ENCODE peak calls at places on chromosomes 11 and 22, in nine cellular contexts. F, W, G, I, P, R, O, C and Z are unnamed samples.

GRCh38 chr11:102186836-102187235 is 76.6 kb downstream of the YAP1 start:
- DNase-seq in W (no peak), F (no peak), R (no peak), G (no peak), O (no peak), C (no peak), P (no peak), I (no peak), Z (no peak)

GRCh38 chr11:17921620-17922473 is 91.0 kb downstream of the SERGEF start:
- DNase-seq in P (no peak), I (no peak), R (no peak), C (no peak), O (no peak), F (peak; percentile 5), W (no peak), G (peak; percentile 36), Z (peak; percentile 23)

GRCh38 chr22:36144886-36145541 is 15.5 kb downstream of the APOL3 start:
- DNase-seq in O (no peak), R (peak; percentile 81), P (peak; percentile 70), C (no peak), W (no peak), G (peak; percentile 69), I (no peak), F (peak; percentile 67), Z (peak; percentile 65)

GRCh38 chr22:20296598-20296997 is 23.3 kb downstream of the DGCR6L start:
- DNase-seq in W (no peak), P (no peak), F (no peak), C (no peak), O (no peak), R (no peak), G (peak; percentile 21), I (no peak), Z (no peak)

GRCh38 chr22:24975813-24976341 is 23.4 kb downstream of the KIAA1671 start:
- DNase-seq in O (no peak), G (no peak), C (no peak), I (peak; percentile 37), P (no peak), W (no peak), R (no peak), F (no peak), Z (peak; percentile 34)

GRCh38 chr22:48756146-48757111 is 1071.2 kb downstream of the BRD1 start:
- DNase-seq in W (no peak), F (no peak), G (no peak), O (no peak), I (peak; percentile 2), P (peak; percentile 14), C (no peak), R (peak; percentile 55), Z (no peak)

GRCh38 chr11:36131719-36132349 is 157.4 kb downstream of the COMMD9 start:
- DNase-seq in P (peak; percentile 30), R (no peak), F (peak; percentile 57), I (peak; percentile 55), O (no peak), G (peak; percentile 63), W (peak; percentile 39), C (no peak), Z (peak; percentile 25)

GRCh38 chr11:78567209-78567608 is 7.5 kb downstream of the NARS2 start:
- DNase-seq in G (peak; percentile 53), R (no peak), P (no peak), F (no peak), I (no peak), C (no peak), O (no peak), W (no peak), Z (no peak)

GRCh38 chr11:112632866-112633505 is 328.2 kb upstream of the NCAM1 start:
- DNase-seq in R (no peak), O (no peak), W (no peak), F (no peak), G (no peak), P (no peak), I (no peak), C (no peak), Z (no peak)

GRCh38 chr22:35544189-35544588 is 3.6 kb downstream of the RASD2 start:
- DNase-seq in R (no peak), W (no peak), C (no peak), O (no peak), G (no peak), I (no peak), F (no peak), P (no peak), Z (no peak)

GRCh38 chr11:1782831-1783724 is 19.4 kb upstream of the CTSD start:
- DNase-seq in P (no peak), C (peak; percentile 16), W (no peak), O (no peak), R (no peak), F (no peak), G (peak; percentile 52), I (no peak), Z (no peak)

GRCh38 chr11:133038850-133039249 is 493.5 kb downstream of the OPCML start:
- DNase-seq in F (no peak), R (no peak), C (no peak), W (no peak), P (no peak), I (no peak), O (no peak), G (no peak), Z (no peak)

GRCh38 chr11:10933455-10934292 is 75.8 kb upstream of the ZBED5 start:
- DNase-seq in O (peak; percentile 60), C (peak; percentile 82), I (peak; percentile 91), P (peak; percentile 90), G (peak; percentile 92), W (peak; percentile 81), F (peak; percentile 95), R (peak; percentile 93), Z (peak; percentile 95)

GRCh38 chr22:25484498-25484897 is 80.0 kb upstream of the GRK3 start:
- DNase-seq in G (no peak), W (no peak), C (no peak), P (no peak), O (no peak), R (no peak), I (no peak), F (no peak), Z (no peak)

GRCh38 chr11:17859552-17859951 is 125.0 kb downstream of the KCNC1 start:
- DNase-seq in R (no peak), P (no peak), C (no peak), W (no peak), F (no peak), I (no peak), O (no peak), G (no peak), Z (no peak)

GRCh38 chr11:70476669-70477068 is 78.3 kb downstream of the CTTN start:
- DNase-seq in I (no peak), O (no peak), F (no peak), R (no peak), P (no peak), C (no peak), W (no peak), G (peak; percentile 15), Z (no peak)

DNA sequence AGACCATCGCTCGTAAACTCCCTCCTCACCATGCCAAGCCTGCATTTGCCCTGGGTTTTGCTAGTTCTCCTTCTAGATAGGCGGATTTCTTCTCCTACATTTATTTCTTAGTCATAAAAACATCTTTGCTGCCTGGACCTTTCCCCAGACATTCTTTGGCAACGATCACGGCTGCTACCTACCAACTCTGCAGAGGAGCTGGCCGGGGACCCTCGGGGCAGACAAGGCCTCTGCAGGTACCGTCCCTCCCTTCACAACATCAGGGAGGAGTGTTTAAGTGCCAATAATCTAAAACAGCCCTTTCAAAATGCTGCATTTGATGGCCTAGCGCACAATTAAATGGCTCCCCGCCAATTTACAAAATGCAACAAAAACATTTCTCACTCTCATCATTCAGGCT is 34.4 kb downstream of the BRD1 start:
- DNase-seq in I (peak; percentile 30), W (no peak), G (no peak), P (no peak), C (no peak), R (no peak), O (no peak), F (no peak), Z (no peak)
- TF ChIP-seq POLR2A in I (no peak), W (no peak), G (no peak), P (no peak), C (no peak), R (no peak), O (no peak), F (no peak), Z (no peak)

GRCh38 chr11:6640036-6640984 is 15.3 kb downstream of the DCHS1 start:
- DNase-seq in W (no peak), C (no peak), R (no peak), O (no peak), G (no peak), I (no peak), F (no peak), P (no peak), Z (no peak)

GRCh38 chr11:6636480-6636879 is 17.3 kb upstream of the TPP1 start:
- DNase-seq in C (no peak), R (no peak), I (no peak), O (no peak), P (no peak), W (no peak), G (no peak), F (no peak), Z (no peak)

GRCh38 chr11:6638437-6638836 is 17.2 kb downstream of the DCHS1 start:
- DNase-seq in C (no peak), W (no peak), G (no peak), I (no peak), F (peak; percentile 48), P (no peak), O (no peak), R (no peak), Z (no peak)

GRCh38 chr11:6635082-6635932 is 16.1 kb upstream of the TPP1 start:
- DNase-seq in C (no peak), F (no peak), I (no peak), P (no peak), R (peak; percentile 82), O (no peak), W (no peak), G (peak; percentile 87), Z (peak; percentile 30)

DNA sequence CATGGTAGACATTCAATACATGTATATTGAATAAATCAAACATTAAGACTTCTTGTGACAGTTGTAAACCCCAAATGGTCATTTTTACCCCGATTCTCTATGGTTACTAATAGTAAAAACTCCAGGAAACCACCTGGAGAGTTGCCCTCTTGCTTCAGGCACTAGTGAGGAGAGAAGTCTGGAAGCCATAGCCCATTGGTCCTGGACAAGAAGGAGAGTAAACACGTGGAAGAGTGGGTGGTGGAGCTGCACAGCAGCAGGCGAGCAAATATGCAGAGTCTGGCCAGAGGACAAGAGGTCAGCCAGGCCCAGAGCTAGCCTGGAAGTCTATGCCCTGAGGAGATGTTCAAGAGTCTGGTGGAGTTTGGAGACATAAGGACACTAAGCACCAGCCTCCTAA is 17.7 kb downstream of the DCHS1 start:
- DNase-seq in G (peak; percentile 85), C (no peak), W (no peak), O (no peak), R (no peak), P (peak; percentile 67), I (no peak), F (no peak), Z (peak; percentile 61)
- H3K27ac ChIP-seq in G (no peak overlapping the region), C (no peak overlapping the region), W (no peak overlapping the region), O (no peak overlapping the region), R (peak overlapping the region; percentile 76), P (no peak overlapping the region), I (no peak overlapping the region), F (peak overlapping the region; percentile 5), Z (no peak overlapping the region)

GRCh38 chr22:49827853-49828598 is at the start of gene BRD1:
- DNase-seq in C (peak; percentile 56), G (peak; percentile 61), F (peak; percentile 75), P (peak; percentile 73), W (no peak), I (no peak), R (peak; percentile 94), O (no peak), Z (peak; percentile 54)
- TF ChIP-seq POLR2A in C (no peak), G (peak; percentile 76), F (no peak), P (no peak), W (no peak), I (peak; percentile 23), R (no peak), O (no peak), Z (no peak)

GRCh38 chr11:57476883-57477506 is 16.7 kb downstream of the RTN4RL2 start:
- DNase-seq in C (peak; percentile 38), O (no peak), I (no peak), G (peak; percentile 17), P (peak; percentile 68), R (peak; percentile 84), F (peak; percentile 71), W (no peak), Z (no peak)
- H3K27ac ChIP-seq in C (no peak overlapping the region), O (peak overlapping the region; percentile 9), I (peak overlapping the region; percentile 60), G (no peak overlapping the region), P (peak overlapping the region; percentile 88), R (peak overlapping the region; percentile 16), F (peak overlapping the region; percentile 71), W (no peak overlapping the region), Z (no peak overlapping the region)